ENCODE peak calls at places on chromosomes 7 and 10, in nine cellular contexts. One of them, this sample, is unnamed.

GRCh38 chr10:93913706-93914105 is 19.9 kb downstream of the SLC35G1 start:
- DNase-seq in cardiac muscle cell: no peak
- DNase-seq in psoas muscle: no peak
- DNase-seq in chondrocyte: no peak
- DNase-seq in neural progenitor cell: no peak
- DNase-seq in fibroblast of mammary gland: no peak
- DNase-seq in astrocyte of the spinal cord: no peak
- DNase-seq in astrocyte of the cerebellum: no peak
- DNase-seq in heart right ventricle: no peak
- DNase-seq in this sample: no peak

GRCh38 chr10:5343979-5344378 is 20.8 kb upstream of the UCN3 start:
- DNase-seq in cardiac muscle cell: no peak
- DNase-seq in psoas muscle: no peak
- DNase-seq in chondrocyte: no peak
- DNase-seq in neural progenitor cell: no peak
- DNase-seq in fibroblast of mammary gland: no peak
- DNase-seq in astrocyte of the spinal cord: no peak
- DNase-seq in astrocyte of the cerebellum: no peak
- DNase-seq in heart right ventricle: no peak
- DNase-seq in this sample: no peak

GRCh38 chr10:128036746-128037542 is 89.3 kb downstream of the MKI67 start:
- DNase-seq in cardiac muscle cell: peak
- DNase-seq in psoas muscle: no peak
- DNase-seq in chondrocyte: peak
- DNase-seq in neural progenitor cell: no peak
- DNase-seq in fibroblast of mammary gland: peak
- DNase-seq in astrocyte of the spinal cord: peak
- DNase-seq in astrocyte of the cerebellum: no peak
- DNase-seq in heart right ventricle: no peak
- DNase-seq in this sample: peak

GRCh38 chr10:91974960-91975359 is 51.4 kb downstream of the BTAF1 start:
- DNase-seq in cardiac muscle cell: no peak
- DNase-seq in psoas muscle: no peak
- DNase-seq in chondrocyte: no peak
- DNase-seq in neural progenitor cell: no peak
- DNase-seq in fibroblast of mammary gland: peak
- DNase-seq in astrocyte of the spinal cord: peak
- DNase-seq in astrocyte of the cerebellum: peak
- DNase-seq in heart right ventricle: no peak
- DNase-seq in this sample: no peak

GRCh38 chr7:94449151-94449725 is 54.5 kb downstream of the COL1A2 start:
- DNase-seq in cardiac muscle cell: peak
- DNase-seq in psoas muscle: no peak
- DNase-seq in chondrocyte: no peak
- DNase-seq in neural progenitor cell: peak
- DNase-seq in fibroblast of mammary gland: peak
- DNase-seq in astrocyte of the spinal cord: peak
- DNase-seq in astrocyte of the cerebellum: no peak
- DNase-seq in heart right ventricle: no peak
- DNase-seq in this sample: peak

GRCh38 chr10:103232772-103233488 is 12.8 kb upstream of the RPEL1 start:
- DNase-seq in cardiac muscle cell: no peak
- DNase-seq in psoas muscle: no peak
- DNase-seq in chondrocyte: no peak
- DNase-seq in neural progenitor cell: no peak
- DNase-seq in fibroblast of mammary gland: peak
- DNase-seq in astrocyte of the spinal cord: peak
- DNase-seq in astrocyte of the cerebellum: no peak
- DNase-seq in heart right ventricle: no peak
- DNase-seq in this sample: peak

GRCh38 chr7:156167417-156167807 is 355.1 kb upstream of the SHH start:
- DNase-seq in cardiac muscle cell: no peak
- DNase-seq in psoas muscle: no peak
- DNase-seq in chondrocyte: no peak
- DNase-seq in neural progenitor cell: no peak
- DNase-seq in fibroblast of mammary gland: no peak
- DNase-seq in astrocyte of the spinal cord: no peak
- DNase-seq in astrocyte of the cerebellum: no peak
- DNase-seq in heart right ventricle: no peak
- DNase-seq in this sample: no peak

GRCh38 chr10:109047856-109048255 is 875.5 kb downstream of the XPNPEP1 start:
- DNase-seq in cardiac muscle cell: no peak
- DNase-seq in psoas muscle: no peak
- DNase-seq in chondrocyte: no peak
- DNase-seq in neural progenitor cell: no peak
- DNase-seq in fibroblast of mammary gland: no peak
- DNase-seq in astrocyte of the spinal cord: no peak
- DNase-seq in astrocyte of the cerebellum: no peak
- DNase-seq in heart right ventricle: no peak
- DNase-seq in this sample: no peak

GRCh38 chr7:44147026-44147881 is 6.1 kb upstream of the MYL7 start:
- DNase-seq in cardiac muscle cell: peak
- DNase-seq in psoas muscle: peak
- DNase-seq in chondrocyte: no peak
- DNase-seq in neural progenitor cell: peak
- DNase-seq in fibroblast of mammary gland: no peak
- DNase-seq in astrocyte of the spinal cord: no peak
- DNase-seq in astrocyte of the cerebellum: no peak
- DNase-seq in heart right ventricle: peak
- DNase-seq in this sample: no peak

GRCh38 chr10:98255146-98255877 is 12.7 kb downstream of the LOXL4 start:
- DNase-seq in cardiac muscle cell: no peak
- DNase-seq in psoas muscle: no peak
- DNase-seq in chondrocyte: no peak
- DNase-seq in neural progenitor cell: no peak
- DNase-seq in fibroblast of mammary gland: no peak
- DNase-seq in astrocyte of the spinal cord: no peak
- DNase-seq in astrocyte of the cerebellum: no peak
- DNase-seq in heart right ventricle: no peak
- DNase-seq in this sample: no peak

GRCh38 chr10:44888861-44889260 is 22.3 kb upstream of the TMEM72 start:
- DNase-seq in cardiac muscle cell: no peak
- DNase-seq in psoas muscle: no peak
- DNase-seq in chondrocyte: no peak
- DNase-seq in neural progenitor cell: no peak
- DNase-seq in fibroblast of mammary gland: no peak
- DNase-seq in astrocyte of the spinal cord: no peak
- DNase-seq in astrocyte of the cerebellum: no peak
- DNase-seq in heart right ventricle: no peak
- DNase-seq in this sample: no peak

GRCh38 chr10:97176226-97176625 is 9.5 kb downstream of the SLIT1 start:
- DNase-seq in cardiac muscle cell: no peak
- DNase-seq in psoas muscle: no peak
- DNase-seq in chondrocyte: no peak
- DNase-seq in neural progenitor cell: no peak
- DNase-seq in fibroblast of mammary gland: no peak
- DNase-seq in astrocyte of the spinal cord: no peak
- DNase-seq in astrocyte of the cerebellum: no peak
- DNase-seq in heart right ventricle: no peak
- DNase-seq in this sample: no peak

GRCh38 chr7:16660702-16661464 is 14.9 kb downstream of the BZW2 start:
- DNase-seq in cardiac muscle cell: peak
- DNase-seq in psoas muscle: no peak
- DNase-seq in chondrocyte: no peak
- DNase-seq in neural progenitor cell: no peak
- DNase-seq in fibroblast of mammary gland: peak
- DNase-seq in astrocyte of the spinal cord: peak
- DNase-seq in astrocyte of the cerebellum: no peak
- DNase-seq in heart right ventricle: no peak
- DNase-seq in this sample: peak

GRCh38 chr10:43069597-43069996 is 7.3 kb upstream of the RET start:
- DNase-seq in cardiac muscle cell: no peak
- DNase-seq in psoas muscle: peak
- DNase-seq in chondrocyte: peak
- DNase-seq in neural progenitor cell: no peak
- DNase-seq in fibroblast of mammary gland: no peak
- DNase-seq in astrocyte of the spinal cord: no peak
- DNase-seq in astrocyte of the cerebellum: no peak
- DNase-seq in heart right ventricle: no peak
- DNase-seq in this sample: no peak

GRCh38 chr7:121079425-121080169 is 91.1 kb downstream of the CPED1 start:
- DNase-seq in cardiac muscle cell: no peak
- DNase-seq in psoas muscle: no peak
- DNase-seq in chondrocyte: no peak
- DNase-seq in neural progenitor cell: no peak
- DNase-seq in fibroblast of mammary gland: peak
- DNase-seq in astrocyte of the spinal cord: peak
- DNase-seq in astrocyte of the cerebellum: no peak
- DNase-seq in heart right ventricle: no peak
- DNase-seq in this sample: peak

GRCh38 chr7:94258856-94259255 is 135.8 kb upstream of the COL1A2 start:
- DNase-seq in cardiac muscle cell: peak
- DNase-seq in psoas muscle: no peak
- DNase-seq in chondrocyte: no peak
- DNase-seq in neural progenitor cell: peak
- DNase-seq in fibroblast of mammary gland: no peak
- DNase-seq in astrocyte of the spinal cord: no peak
- DNase-seq in astrocyte of the cerebellum: no peak
- DNase-seq in heart right ventricle: no peak
- DNase-seq in this sample: no peak

GRCh38 chr10:101207026-101207425 is 22.2 kb downstream of the LBX1 start:
- DNase-seq in cardiac muscle cell: no peak
- DNase-seq in psoas muscle: no peak
- DNase-seq in chondrocyte: peak
- DNase-seq in neural progenitor cell: no peak
- DNase-seq in fibroblast of mammary gland: no peak
- DNase-seq in astrocyte of the spinal cord: no peak
- DNase-seq in astrocyte of the cerebellum: no peak
- DNase-seq in heart right ventricle: no peak
- DNase-seq in this sample: no peak

GRCh38 chr10:86099542-86100334 is 266.9 kb downstream of the GRID1 start:
- DNase-seq in cardiac muscle cell: no peak
- DNase-seq in psoas muscle: no peak
- DNase-seq in chondrocyte: peak
- DNase-seq in neural progenitor cell: no peak
- DNase-seq in fibroblast of mammary gland: no peak
- DNase-seq in astrocyte of the spinal cord: no peak
- DNase-seq in astrocyte of the cerebellum: no peak
- DNase-seq in heart right ventricle: no peak
- DNase-seq in this sample: no peak

GRCh38 chr7:93092757-93093370 is 24.9 kb downstream of the SAMD9 start:
- DNase-seq in cardiac muscle cell: no peak
- DNase-seq in psoas muscle: no peak
- DNase-seq in chondrocyte: no peak
- DNase-seq in neural progenitor cell: peak
- DNase-seq in fibroblast of mammary gland: peak
- DNase-seq in astrocyte of the spinal cord: peak
- DNase-seq in astrocyte of the cerebellum: peak
- DNase-seq in heart right ventricle: no peak
- DNase-seq in this sample: peak

DNA sequence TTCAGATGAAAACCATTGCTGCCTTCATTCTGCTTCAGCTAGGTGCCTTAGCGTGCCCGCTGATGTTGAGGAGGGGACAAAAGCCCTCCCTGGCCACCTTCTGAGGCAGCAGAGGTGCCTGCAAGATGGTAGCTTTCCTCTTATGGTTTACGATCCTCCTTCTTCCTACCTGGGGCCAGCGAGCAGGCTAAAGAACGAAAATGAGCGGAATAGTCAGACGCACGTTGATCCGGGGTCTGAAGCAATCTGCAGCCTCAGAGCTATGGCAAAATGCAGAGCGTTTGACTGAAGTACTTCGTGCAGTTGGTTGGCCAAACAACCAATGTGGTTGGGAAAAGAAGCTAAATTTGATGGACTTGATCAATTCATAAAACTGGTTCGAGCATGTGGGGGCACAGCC is 95.5 kb downstream of the GATA3 start:
- DNase-seq in cardiac muscle cell: no peak
- DNase-seq in psoas muscle: no peak
- DNase-seq in chondrocyte: no peak
- DNase-seq in neural progenitor cell: no peak
- DNase-seq in fibroblast of mammary gland: no peak
- DNase-seq in astrocyte of the spinal cord: no peak
- DNase-seq in astrocyte of the cerebellum: no peak
- DNase-seq in heart right ventricle: no peak
- DNase-seq in this sample: no peak
- TF ChIP-seq CTCF in cardiac muscle cell: no peak
- TF ChIP-seq CTCF in psoas muscle: no peak
- TF ChIP-seq CTCF in chondrocyte: no peak
- TF ChIP-seq CTCF in neural progenitor cell: no peak
- TF ChIP-seq CTCF in fibroblast of mammary gland: no peak
- TF ChIP-seq CTCF in astrocyte of the spinal cord: no peak
- TF ChIP-seq CTCF in astrocyte of the cerebellum: no peak
- TF ChIP-seq CTCF in heart right ventricle: no peak
- TF ChIP-seq CTCF in this sample: no peak

DNA sequence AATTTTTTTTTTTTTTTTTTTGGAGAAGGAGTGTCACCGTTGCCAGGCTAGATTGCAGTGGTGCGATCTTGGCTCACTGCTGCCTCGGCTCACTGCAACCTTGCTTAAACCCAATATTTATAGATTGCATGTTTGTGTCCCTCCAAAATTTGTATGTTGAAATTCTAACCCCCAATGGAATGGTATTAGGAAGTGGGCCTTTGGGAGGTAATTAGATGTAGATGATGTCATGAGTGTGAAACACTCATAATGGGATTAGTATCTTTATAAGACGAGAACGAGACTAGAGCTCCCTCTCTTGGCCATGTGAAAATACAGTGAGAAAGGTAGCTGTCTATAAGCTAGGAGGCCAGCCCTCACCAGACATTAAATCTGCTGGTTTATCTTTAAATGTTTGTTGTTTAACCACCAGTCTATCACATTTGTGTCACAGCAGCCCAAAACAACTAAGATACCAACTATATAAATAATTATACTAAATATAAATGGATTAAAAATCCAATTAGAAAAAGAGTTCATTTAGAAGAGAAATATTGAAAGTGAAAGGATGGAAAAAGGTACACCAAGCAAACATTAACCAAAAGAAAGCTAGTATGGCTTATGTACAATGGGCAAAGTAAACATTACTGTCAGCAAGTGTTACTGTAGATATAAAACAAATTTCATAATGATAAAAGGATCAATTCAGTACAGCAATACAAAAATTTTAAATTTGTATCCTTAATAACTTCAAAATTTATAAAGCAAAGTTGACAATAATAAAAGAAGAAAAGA is 9.3 kb downstream of the TCAF1 start:
- DNase-seq in cardiac muscle cell: peak
- DNase-seq in psoas muscle: no peak
- DNase-seq in chondrocyte: no peak
- DNase-seq in neural progenitor cell: peak
- DNase-seq in fibroblast of mammary gland: peak
- DNase-seq in astrocyte of the spinal cord: peak
- DNase-seq in astrocyte of the cerebellum: no peak
- DNase-seq in heart right ventricle: no peak
- DNase-seq in this sample: peak
- TF ChIP-seq CTCF in cardiac muscle cell: peak
- TF ChIP-seq CTCF in psoas muscle: no peak
- TF ChIP-seq CTCF in chondrocyte: peak
- TF ChIP-seq CTCF in neural progenitor cell: peak
- TF ChIP-seq CTCF in fibroblast of mammary gland: peak
- TF ChIP-seq CTCF in astrocyte of the spinal cord: peak
- TF ChIP-seq CTCF in astrocyte of the cerebellum: peak
- TF ChIP-seq CTCF in heart right ventricle: no peak
- TF ChIP-seq CTCF in this sample: no peak

GRCh38 chr10:69696073-69696731 is 66.2 kb downstream of the FAM241B start:
- DNase-seq in cardiac muscle cell: peak
- DNase-seq in psoas muscle: no peak
- DNase-seq in chondrocyte: no peak
- DNase-seq in neural progenitor cell: peak
- DNase-seq in fibroblast of mammary gland: peak
- DNase-seq in astrocyte of the spinal cord: peak
- DNase-seq in astrocyte of the cerebellum: peak
- DNase-seq in heart right ventricle: no peak
- DNase-seq in this sample: peak
- TF ChIP-seq CTCF in cardiac muscle cell: peak
- TF ChIP-seq CTCF in psoas muscle: peak
- TF ChIP-seq CTCF in chondrocyte: peak
- TF ChIP-seq CTCF in neural progenitor cell: peak
- TF ChIP-seq CTCF in fibroblast of mammary gland: peak
- TF ChIP-seq CTCF in astrocyte of the spinal cord: peak
- TF ChIP-seq CTCF in astrocyte of the cerebellum: peak
- TF ChIP-seq CTCF in heart right ventricle: peak
- TF ChIP-seq CTCF in this sample: peak

GRCh38 chr7:21300692-21301091 is 127.2 kb upstream of the SP4 start:
- DNase-seq in cardiac muscle cell: no peak
- DNase-seq in psoas muscle: no peak
- DNase-seq in chondrocyte: no peak
- DNase-seq in neural progenitor cell: no peak
- DNase-seq in fibroblast of mammary gland: no peak
- DNase-seq in astrocyte of the spinal cord: no peak
- DNase-seq in astrocyte of the cerebellum: no peak
- DNase-seq in heart right ventricle: no peak
- DNase-seq in this sample: peak
- TF ChIP-seq CTCF in cardiac muscle cell: no peak
- TF ChIP-seq CTCF in psoas muscle: no peak
- TF ChIP-seq CTCF in chondrocyte: peak
- TF ChIP-seq CTCF in neural progenitor cell: peak
- TF ChIP-seq CTCF in fibroblast of mammary gland: no peak
- TF ChIP-seq CTCF in astrocyte of the spinal cord: no peak
- TF ChIP-seq CTCF in astrocyte of the cerebellum: peak
- TF ChIP-seq CTCF in heart right ventricle: no peak
- TF ChIP-seq CTCF in this sample: peak

This sample was measured in MCF 10A.